ENCODE peak calls at places on chromosomes 2 and 18, in eight cellular contexts. D is neural progenitor cell; F is CD8-positive, alpha-beta T cell; J is activated T-helper 1 cell treated with anti-CD3 and anti-CD28 coated beads, Interleukin-12 subunit alpha, Interleukin-12 subunit beta, Interleukin-2, Interleukin-4 antibody, amounts not matched to agents 30 ng/mL and 10 ng/mL and 1 ng/mL, durations not matched to agents 14 hours and 24 hours and 36 hours; I is left lobe of liver; N is WTC11; V is dermis blood vessel endothelial cell; P is NCI-H524. S is an unnamed sample.
A peak's percentile ranks its signal among the peaks of the same experiment; 100 is the strongest.

GRCh38 chr2:142957143-142957542 is 79.7 kb downstream of the KYNU start:
- DNase-seq in F (no peak), P (no peak), I (no peak), N (no peak), V (no peak), D (no peak), J (no peak), S (no peak)

GRCh38 chr2:75920721-75921551 is 210.2 kb upstream of the GCFC2 start:
- DNase-seq in V (no peak), D (peak; percentile 66), I (no peak), F (no peak), N (no peak), J (no peak), P (no peak), S (no peak)

GRCh38 chr2:8021942-8022341 is 659.9 kb upstream of the ID2 start:
- DNase-seq in P (no peak), D (no peak), N (no peak), J (no peak), I (no peak), V (no peak), F (no peak), S (no peak)

GRCh38 chr2:231951452-231951851 is 10.1 kb upstream of the DIS3L2 start:
- DNase-seq in D (no peak), J (no peak), I (no peak), F (no peak), P (no peak), N (no peak), V (no peak), S (no peak)

GRCh38 chr18:10116574-10116973 is 202.8 kb downstream of the VAPA start:
- DNase-seq in D (no peak), I (no peak), F (no peak), P (no peak), N (no peak), V (no peak), J (no peak), S (no peak)

GRCh38 chr2:115369380-115369779 is 926.9 kb downstream of the DPP10 start:
- DNase-seq in V (no peak), I (no peak), F (no peak), P (no peak), N (no peak), J (no peak), D (no peak), S (no peak)

GRCh38 chr18:61400714-61401113 is 67.5 kb downstream of the CDH20 start:
- DNase-seq in V (peak; percentile 75), P (no peak), N (no peak), J (no peak), I (no peak), F (no peak), D (no peak), S (no peak)

GRCh38 chr2:189363559-189363958 is 77.7 kb upstream of the WDR75 start:
- DNase-seq in P (no peak), J (no peak), D (no peak), N (no peak), I (no peak), V (peak; percentile 69), F (no peak), S (no peak)

GRCh38 chr2:38105911-38106310 is 30.0 kb upstream of the CYP1B1 start:
- DNase-seq in N (no peak), V (no peak), F (no peak), D (no peak), J (no peak), I (no peak), P (no peak), S (no peak)

GRCh38 chr2:18047896-18048657 is 169.6 kb downstream of the KCNS3 start:
- DNase-seq in D (no peak), F (no peak), J (no peak), V (no peak), I (no peak), N (no peak), P (no peak), S (no peak)

GRCh38 chr2:122191331-122191730 is 435.9 kb downstream of the TSN start:
- DNase-seq in D (peak; percentile 76), N (peak; percentile 73), F (no peak), V (peak; percentile 65), I (peak; percentile 46), J (no peak), P (peak; percentile 41), S (peak; percentile 15)

GRCh38 chr18:78703297-78703696 is 276.3 kb upstream of the SALL3 start:
- DNase-seq in J (no peak), I (no peak), V (no peak), P (no peak), N (no peak), F (no peak), D (no peak), S (no peak)

GRCh38 chr18:1627494-1627893 is 722.8 kb downstream of the ADCYAP1 start:
- DNase-seq in J (no peak), I (no peak), D (no peak), V (no peak), F (no peak), N (no peak), P (no peak), S (no peak)

GRCh38 chr2:16973586-16974274 is 308.1 kb upstream of the CYRIA start:
- DNase-seq in P (no peak), D (no peak), V (no peak), J (no peak), I (no peak), N (no peak), F (no peak), S (no peak)

GRCh38 chr2:216535454-216535995 is 36.9 kb downstream of the RPL37A start:
- DNase-seq in J (no peak), I (no peak), N (no peak), F (no peak), D (no peak), P (no peak), V (peak; percentile 91), S (no peak)

GRCh38 chr2:32836961-32837360 is 109.8 kb upstream of the LTBP1 start:
- DNase-seq in N (no peak), F (no peak), D (no peak), I (no peak), V (no peak), P (no peak), J (no peak), S (no peak)

GRCh38 chr2:204731996-204732395 is 186.7 kb downstream of the PARD3B start:
- DNase-seq in V (peak; percentile 1), P (no peak), F (no peak), J (no peak), N (no peak), D (no peak), I (no peak), S (no peak)